ENCODE peak calls at places on chromosomes 5 and 9, in nine cellular contexts. C is posterior cingulate gyrus; S is amygdala; T is activated naive CD4-positive, alpha-beta T cell treated with anti-CD3 and anti-CD28 coated beads, Interleukin-2, amount 10 ng/mL, durations not matched to agents 7 days and 5 days; X is SW 1271; R is CD8-positive, alpha-beta T cell; L is activated naive CD8-positive, alpha-beta T cell treated with anti-CD3 and anti-CD28 coated beads, Interleukin-2, amount 10 ng/mL, durations not matched to agents 7 days and 5 days; K is aorta; M is T47D. F is an unnamed sample.

GRCh38 chr5:32540446-32540845 is 44.9 kb upstream of the SUB1 start:
- DNase-seq in C (no peak), S (no peak), T (no peak), X (no peak), R (no peak), L (no peak), K (no peak), M (no peak), F (no peak)

GRCh38 chr9:118785456-118785855 is 583.8 kb downstream of the BRINP1 start:
- DNase-seq in C (no peak), S (no peak), T (no peak), X (no peak), R (no peak), L (no peak), K (no peak), M (no peak), F (no peak)

GRCh38 chr5:105882956-105883481 is 1787.7 kb downstream of the EFNA5 start:
- DNase-seq in C (no peak), S (no peak), T (no peak), X (no peak), R (no peak), L (no peak), K (no peak), M (peak; percentile 94), F (peak; percentile 23)

GRCh38 chr5:149114403-149115312 is 26.6 kb upstream of the ABLIM3 start:
- DNase-seq in C (peak; percentile 64), S (peak; percentile 86), T (peak; percentile 57), X (peak; percentile 93), R (peak; percentile 10), L (no peak), K (peak; percentile 62), M (peak; percentile 89), F (no peak)

GRCh38 chr9:92954886-92955285 is 7.6 kb downstream of the FGD3 start:
- DNase-seq in C (no peak), S (no peak), T (no peak), X (no peak), R (no peak), L (no peak), K (no peak), M (no peak), F (no peak)

GRCh38 chr9:4640027-4640426 is 22.1 kb upstream of the PLPP6 start:
- DNase-seq in C (no peak), S (peak; percentile 6), T (peak; percentile 71), X (no peak), R (peak; percentile 34), L (peak; percentile 40), K (no peak), M (peak; percentile 41), F (no peak)

GRCh38 chr5:180665682-180666404 is 16.4 kb upstream of the FLT4 start:
- DNase-seq in C (no peak), S (no peak), T (no peak), X (no peak), R (no peak), L (no peak), K (no peak), M (no peak), F (no peak)

GRCh38 chr5:130116972-130117371 is 212.7 kb downstream of the CHSY3 start:
- DNase-seq in C (no peak), S (no peak), T (no peak), X (no peak), R (no peak), L (no peak), K (no peak), M (no peak), F (no peak)

GRCh38 chr5:153601377-153601776 is 110.9 kb downstream of the GRIA1 start:
- DNase-seq in C (no peak), S (no peak), T (no peak), X (no peak), R (no peak), L (no peak), K (no peak), M (no peak), F (no peak)

GRCh38 chr5:135387629-135387960 is 11.4 kb downstream of the MACROH2A1 start:
- DNase-seq in C (no peak), S (no peak), T (no peak), X (no peak), R (no peak), L (no peak), K (no peak), M (no peak), F (no peak)

GRCh38 chr5:55572011-55572410 is 37.2 kb upstream of the PLPP1 start:
- DNase-seq in C (no peak), S (no peak), T (no peak), X (no peak), R (no peak), L (no peak), K (no peak), M (peak; percentile 18), F (no peak)

GRCh38 chr9:32264171-32264862 is 120.1 kb upstream of the ACO1 start:
- DNase-seq in C (no peak), S (no peak), T (no peak), X (no peak), R (no peak), L (no peak), K (no peak), M (peak; percentile 32), F (no peak)

GRCh38 chr5:180787711-180788431 is 14.7 kb downstream of the MGAT1 start:
- DNase-seq in C (no peak), S (no peak), T (no peak), X (no peak), R (no peak), L (no peak), K (no peak), M (no peak), F (peak; percentile 67)

GRCh38 chr9:122912671-122912963 is 506 bp downstream of the ZBTB6 start:
- DNase-seq in C (no peak), S (no peak), T (no peak), X (no peak), R (no peak), L (no peak), K (no peak), M (no peak), F (no peak)

GRCh38 chr5:3671366-3671765 is 75.7 kb downstream of the IRX1 start:
- DNase-seq in C (no peak), S (no peak), T (no peak), X (no peak), R (no peak), L (no peak), K (no peak), M (no peak), F (no peak)

GRCh38 chr5:148972958-148973357 is 89.9 kb downstream of the SH3TC2 start:
- DNase-seq in C (no peak), S (no peak), T (no peak), X (peak; percentile 83), R (no peak), L (no peak), K (peak; percentile 75), M (no peak), F (no peak)